ENCODE peak calls at places on chromosomes 6 and 20, in nine cellular contexts. One of them, this sample, is unnamed.

GRCh38 chr20:58576590-58576944 is 61.4 kb upstream of the APCDD1L start:
- DNase-seq in endothelial cell: no peak
- DNase-seq in H9: no peak
- DNase-seq in mammary epithelial cell: no peak
- DNase-seq in foreskin melanocyte: no peak
- DNase-seq in stimulated activated CD4-positive, alpha-beta T cell treated with anti-CD3 and anti-CD28 coated beads, TNF-alpha, amount 100 ng/mL, for 4 hours: no peak
- DNase-seq in activated naive CD4-positive, alpha-beta T cell: no peak
- DNase-seq in iris pigment epithelial cell: no peak
- DNase-seq in neural crest cell: no peak
- DNase-seq in this sample: no peak

GRCh38 chr6:161564951-161565350 is 291.1 kb upstream of the AGPAT4 start:
- DNase-seq in foreskin melanocyte: no peak
- DNase-seq in activated naive CD4-positive, alpha-beta T cell: no peak
- DNase-seq in mammary epithelial cell: no peak
- DNase-seq in endothelial cell: no peak
- DNase-seq in H9: no peak
- DNase-seq in neural crest cell: no peak
- DNase-seq in iris pigment epithelial cell: no peak
- DNase-seq in stimulated activated CD4-positive, alpha-beta T cell treated with anti-CD3 and anti-CD28 coated beads, TNF-alpha, amount 100 ng/mL, for 4 hours: no peak
- DNase-seq in this sample: no peak

GRCh38 chr6:8277769-8278168 is 157.6 kb downstream of the SLC35B3 start:
- DNase-seq in iris pigment epithelial cell: no peak
- DNase-seq in mammary epithelial cell: no peak
- DNase-seq in activated naive CD4-positive, alpha-beta T cell: peak
- DNase-seq in foreskin melanocyte: no peak
- DNase-seq in neural crest cell: peak
- DNase-seq in stimulated activated CD4-positive, alpha-beta T cell treated with anti-CD3 and anti-CD28 coated beads, TNF-alpha, amount 100 ng/mL, for 4 hours: no peak
- DNase-seq in endothelial cell: peak
- DNase-seq in H9: peak
- DNase-seq in this sample: peak

GRCh38 chr20:63509088-63509564 is 10.2 kb upstream of the EEF1A2 start:
- DNase-seq in stimulated activated CD4-positive, alpha-beta T cell treated with anti-CD3 and anti-CD28 coated beads, TNF-alpha, amount 100 ng/mL, for 4 hours: no peak
- DNase-seq in foreskin melanocyte: no peak
- DNase-seq in neural crest cell: no peak
- DNase-seq in H9: no peak
- DNase-seq in activated naive CD4-positive, alpha-beta T cell: no peak
- DNase-seq in endothelial cell: no peak
- DNase-seq in mammary epithelial cell: no peak
- DNase-seq in iris pigment epithelial cell: no peak
- DNase-seq in this sample: no peak

GRCh38 chr6:160965893-160966292 is 25.7 kb upstream of the MAP3K4 start:
- DNase-seq in stimulated activated CD4-positive, alpha-beta T cell treated with anti-CD3 and anti-CD28 coated beads, TNF-alpha, amount 100 ng/mL, for 4 hours: no peak
- DNase-seq in H9: no peak
- DNase-seq in endothelial cell: no peak
- DNase-seq in activated naive CD4-positive, alpha-beta T cell: no peak
- DNase-seq in mammary epithelial cell: no peak
- DNase-seq in iris pigment epithelial cell: no peak
- DNase-seq in neural crest cell: no peak
- DNase-seq in foreskin melanocyte: no peak
- DNase-seq in this sample: no peak

GRCh38 chr6:52283111-52283510 is 1.4 kb downstream of the MCM3 start:
- DNase-seq in endothelial cell: no peak
- DNase-seq in neural crest cell: no peak
- DNase-seq in stimulated activated CD4-positive, alpha-beta T cell treated with anti-CD3 and anti-CD28 coated beads, TNF-alpha, amount 100 ng/mL, for 4 hours: no peak
- DNase-seq in mammary epithelial cell: no peak
- DNase-seq in activated naive CD4-positive, alpha-beta T cell: no peak
- DNase-seq in foreskin melanocyte: no peak
- DNase-seq in H9: no peak
- DNase-seq in iris pigment epithelial cell: no peak
- DNase-seq in this sample: no peak

GRCh38 chr20:5657190-5657872 is 92.9 kb upstream of the SHLD1 start:
- DNase-seq in foreskin melanocyte: peak
- DNase-seq in mammary epithelial cell: peak
- DNase-seq in endothelial cell: peak
- DNase-seq in neural crest cell: no peak
- DNase-seq in iris pigment epithelial cell: peak
- DNase-seq in activated naive CD4-positive, alpha-beta T cell: no peak
- DNase-seq in stimulated activated CD4-positive, alpha-beta T cell treated with anti-CD3 and anti-CD28 coated beads, TNF-alpha, amount 100 ng/mL, for 4 hours: no peak
- DNase-seq in H9: no peak
- DNase-seq in this sample: no peak

GRCh38 chr6:125057392-125058246 is 95.4 kb downstream of the RNF217 start:
- DNase-seq in activated naive CD4-positive, alpha-beta T cell: no peak
- DNase-seq in H9: no peak
- DNase-seq in stimulated activated CD4-positive, alpha-beta T cell treated with anti-CD3 and anti-CD28 coated beads, TNF-alpha, amount 100 ng/mL, for 4 hours: no peak
- DNase-seq in neural crest cell: no peak
- DNase-seq in endothelial cell: no peak
- DNase-seq in mammary epithelial cell: no peak
- DNase-seq in foreskin melanocyte: no peak
- DNase-seq in iris pigment epithelial cell: no peak
- DNase-seq in this sample: no peak

GRCh38 chr6:72940265-72940664 is 285.0 kb downstream of the KHDC1L start:
- DNase-seq in activated naive CD4-positive, alpha-beta T cell: no peak
- DNase-seq in endothelial cell: no peak
- DNase-seq in neural crest cell: no peak
- DNase-seq in iris pigment epithelial cell: no peak
- DNase-seq in stimulated activated CD4-positive, alpha-beta T cell treated with anti-CD3 and anti-CD28 coated beads, TNF-alpha, amount 100 ng/mL, for 4 hours: no peak
- DNase-seq in H9: no peak
- DNase-seq in mammary epithelial cell: peak
- DNase-seq in foreskin melanocyte: no peak
- DNase-seq in this sample: no peak

GRCh38 chr6:17971128-17972073 is 16.0 kb downstream of the KIF13A start:
- DNase-seq in iris pigment epithelial cell: peak
- DNase-seq in H9: no peak
- DNase-seq in mammary epithelial cell: peak
- DNase-seq in neural crest cell: no peak
- DNase-seq in foreskin melanocyte: no peak
- DNase-seq in activated naive CD4-positive, alpha-beta T cell: no peak
- DNase-seq in endothelial cell: no peak
- DNase-seq in stimulated activated CD4-positive, alpha-beta T cell treated with anti-CD3 and anti-CD28 coated beads, TNF-alpha, amount 100 ng/mL, for 4 hours: no peak
- DNase-seq in this sample: no peak

GRCh38 chr6:22906091-22906549 is 336.8 kb downstream of the HDGFL1 start:
- DNase-seq in iris pigment epithelial cell: peak
- DNase-seq in H9: no peak
- DNase-seq in endothelial cell: no peak
- DNase-seq in activated naive CD4-positive, alpha-beta T cell: no peak
- DNase-seq in neural crest cell: no peak
- DNase-seq in stimulated activated CD4-positive, alpha-beta T cell treated with anti-CD3 and anti-CD28 coated beads, TNF-alpha, amount 100 ng/mL, for 4 hours: no peak
- DNase-seq in mammary epithelial cell: peak
- DNase-seq in foreskin melanocyte: peak
- DNase-seq in this sample: no peak

GRCh38 chr6:53378208-53378607 is 29.5 kb upstream of the ELOVL5 start:
- DNase-seq in mammary epithelial cell: no peak
- DNase-seq in stimulated activated CD4-positive, alpha-beta T cell treated with anti-CD3 and anti-CD28 coated beads, TNF-alpha, amount 100 ng/mL, for 4 hours: no peak
- DNase-seq in neural crest cell: no peak
- DNase-seq in H9: no peak
- DNase-seq in foreskin melanocyte: no peak
- DNase-seq in endothelial cell: no peak
- DNase-seq in iris pigment epithelial cell: no peak
- DNase-seq in activated naive CD4-positive, alpha-beta T cell: no peak
- DNase-seq in this sample: no peak

GRCh38 chr6:66568271-66568670 is 861.2 kb upstream of the EYS start:
- DNase-seq in iris pigment epithelial cell: no peak
- DNase-seq in foreskin melanocyte: no peak
- DNase-seq in mammary epithelial cell: no peak
- DNase-seq in neural crest cell: no peak
- DNase-seq in H9: peak
- DNase-seq in activated naive CD4-positive, alpha-beta T cell: no peak
- DNase-seq in endothelial cell: no peak
- DNase-seq in stimulated activated CD4-positive, alpha-beta T cell treated with anti-CD3 and anti-CD28 coated beads, TNF-alpha, amount 100 ng/mL, for 4 hours: no peak
- DNase-seq in this sample: peak

GRCh38 chr6:134640975-134641429 is 308.9 kb downstream of the ALDH8A1 start:
- DNase-seq in stimulated activated CD4-positive, alpha-beta T cell treated with anti-CD3 and anti-CD28 coated beads, TNF-alpha, amount 100 ng/mL, for 4 hours: peak
- DNase-seq in neural crest cell: peak
- DNase-seq in mammary epithelial cell: peak
- DNase-seq in activated naive CD4-positive, alpha-beta T cell: peak
- DNase-seq in iris pigment epithelial cell: peak
- DNase-seq in H9: peak
- DNase-seq in foreskin melanocyte: peak
- DNase-seq in endothelial cell: peak
- DNase-seq in this sample: peak

GRCh38 chr6:169165561-169166300 is 87.9 kb downstream of the THBS2 start:
- DNase-seq in activated naive CD4-positive, alpha-beta T cell: no peak
- DNase-seq in iris pigment epithelial cell: peak
- DNase-seq in mammary epithelial cell: no peak
- DNase-seq in foreskin melanocyte: no peak
- DNase-seq in H9: peak
- DNase-seq in endothelial cell: no peak
- DNase-seq in neural crest cell: no peak
- DNase-seq in stimulated activated CD4-positive, alpha-beta T cell treated with anti-CD3 and anti-CD28 coated beads, TNF-alpha, amount 100 ng/mL, for 4 hours: no peak
- DNase-seq in this sample: no peak

This sample was measured in BE2C.